ENCODE peak calls at places on chromosome 19, in four cellular contexts. One of them, this sample, is unnamed.

GRCh38 chr19:677201-677600 is 1.0 kb downstream of the FSTL3 start:
- DNase-seq in HepG2: peak; percentile 38
- DNase-seq in HCT116: no peak
- DNase-seq in K562: no peak
- DNase-seq in this sample: no peak

GRCh38 chr19:48844472-48844871 is 8.2 kb upstream of the HSD17B14 start:
- DNase-seq in HepG2: peak; percentile 82
- DNase-seq in HCT116: peak; percentile 67
- DNase-seq in K562: peak; percentile 83
- DNase-seq in this sample: no peak

GRCh38 chr19:16862826-16863405 is 25.9 kb upstream of the F2RL3 start:
- DNase-seq in HepG2: no peak
- DNase-seq in HCT116: no peak
- DNase-seq in K562: no peak
- DNase-seq in this sample: no peak

GRCh38 chr19:39923862-39924261 is 10.6 kb downstream of the FCGBP start:
- DNase-seq in HepG2: no peak
- DNase-seq in HCT116: no peak
- DNase-seq in K562: no peak
- DNase-seq in this sample: no peak

GRCh38 chr19:41595258-41595889 is 19.4 kb downstream of the CEACAM21 start:
- DNase-seq in HepG2: peak; percentile 61
- DNase-seq in HCT116: peak; percentile 74
- DNase-seq in K562: peak; percentile 59
- DNase-seq in this sample: peak; percentile 36

GRCh38 chr19:48696353-48697010 is 711 bp downstream of the FUT2 start:
- DNase-seq in HepG2: no peak
- DNase-seq in HCT116: no peak
- DNase-seq in K562: no peak
- DNase-seq in this sample: no peak

GRCh38 chr19:51531349-51532315 is at the start of gene SIGLEC6:
- DNase-seq in HepG2: no peak
- DNase-seq in HCT116: no peak
- DNase-seq in K562: no peak
- DNase-seq in this sample: no peak

GRCh38 chr19:34319785-34320184 is 45.2 kb upstream of the GPI start:
- DNase-seq in HepG2: no peak
- DNase-seq in HCT116: no peak
- DNase-seq in K562: peak; percentile 39
- DNase-seq in this sample: no peak

GRCh38 chr19:12913871-12914690 is 5.0 kb downstream of the SYCE2 start:
- DNase-seq in HepG2: peak; percentile 49
- DNase-seq in HCT116: no peak
- DNase-seq in K562: no peak
- DNase-seq in this sample: no peak

DNA sequence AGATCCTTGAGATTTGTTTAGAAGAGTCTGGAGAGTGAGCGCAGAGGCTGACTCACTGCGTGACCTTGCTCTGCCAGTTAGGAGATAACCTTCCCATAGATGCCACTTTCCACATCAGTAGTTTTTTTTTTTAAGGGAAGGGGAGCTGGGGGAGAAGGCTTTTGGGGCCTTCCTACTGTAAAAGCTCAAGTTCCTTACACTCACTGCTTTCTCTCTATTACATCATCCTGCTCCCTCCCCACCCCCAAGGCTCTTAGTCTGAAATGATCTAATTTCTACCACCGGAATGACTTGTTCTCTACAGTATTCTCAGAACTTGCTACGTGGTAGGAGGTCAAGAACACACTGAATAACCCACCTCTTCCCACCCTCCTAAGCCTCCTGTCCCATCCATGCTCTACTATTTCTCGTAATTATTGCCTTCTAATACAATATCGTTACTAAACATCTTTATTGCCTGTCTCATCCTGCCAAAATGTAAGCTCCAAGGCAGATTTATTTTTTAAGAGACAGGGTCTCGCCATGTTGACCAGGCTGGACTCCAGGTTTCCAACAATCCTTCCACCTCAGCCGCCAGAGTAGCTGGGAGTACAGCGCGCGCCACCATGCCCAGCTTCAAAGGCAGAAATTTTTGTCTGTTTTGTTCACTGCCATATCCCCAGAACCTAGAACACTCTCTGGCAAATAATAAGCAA is 1.2 kb downstream of the LONP1 start:
- DNase-seq in HepG2: peak; percentile 27
- DNase-seq in HCT116: peak; percentile 50
- DNase-seq in K562: peak; percentile 69
- DNase-seq in this sample: peak; percentile 43
- TF ChIP-seq TCF7L2 in HepG2: no peak
- TF ChIP-seq TCF7L2 in HCT116: no peak
- TF ChIP-seq TCF7L2 in K562: no peak
- TF ChIP-seq TCF7L2 in this sample: no peak

GRCh38 chr19:23851966-23852365 is 62.7 kb upstream of the ZNF726 start:
- DNase-seq in HepG2: no peak
- DNase-seq in HCT116: no peak
- DNase-seq in K562: no peak
- DNase-seq in this sample: no peak
- TF ChIP-seq SIN3A in HepG2: no peak
- TF ChIP-seq SIN3A in HCT116: no peak
- TF ChIP-seq SIN3A in K562: no peak
- TF ChIP-seq SIN3A in this sample: no peak

GRCh38 chr19:3441986-3442329 is 38.4 kb downstream of the SMIM24 start:
- DNase-seq in HepG2: no peak
- DNase-seq in HCT116: no peak
- DNase-seq in K562: no peak
- DNase-seq in this sample: no peak

GRCh38 chr19:3443840-3444694 is 36.3 kb downstream of the SMIM24 start:
- DNase-seq in HepG2: peak; percentile 39
- DNase-seq in HCT116: no peak
- DNase-seq in K562: no peak
- DNase-seq in this sample: no peak

GRCh38 chr19:3441089-3441985 is 39.0 kb downstream of the SMIM24 start:
- DNase-seq in HepG2: no peak
- DNase-seq in HCT116: no peak
- DNase-seq in K562: no peak
- DNase-seq in this sample: no peak

GRCh38 chr19:3442487-3443071 is 37.7 kb downstream of the SMIM24 start:
- DNase-seq in HepG2: no peak
- DNase-seq in HCT116: no peak
- DNase-seq in K562: no peak
- DNase-seq in this sample: no peak

DNA sequence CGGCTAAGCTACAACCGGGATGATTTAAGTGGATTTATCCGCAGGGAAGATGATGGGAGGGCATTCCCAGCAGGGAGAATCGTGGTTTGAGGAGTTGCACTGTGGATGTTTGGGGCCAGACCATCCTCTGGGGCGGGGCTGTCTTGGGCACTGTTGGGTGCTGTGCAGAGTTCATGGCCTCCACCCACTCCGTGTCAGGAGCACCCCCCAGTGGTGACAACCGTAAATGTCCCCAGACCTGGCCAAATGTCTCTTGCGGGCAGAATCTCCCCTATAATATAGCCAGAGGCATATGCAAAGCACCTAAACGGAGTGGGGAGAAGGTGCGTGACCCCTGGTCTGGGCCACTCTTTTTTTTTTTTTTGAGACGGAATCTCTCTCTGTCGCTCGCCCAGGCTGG is 40.2 kb downstream of the SMIM24 start:
- DNase-seq in HepG2: peak; percentile 50
- DNase-seq in HCT116: no peak
- DNase-seq in K562: peak; percentile 73
- DNase-seq in this sample: no peak
- TF ChIP-seq TCF7L2 in HepG2: no peak
- TF ChIP-seq TCF7L2 in HCT116: no peak
- TF ChIP-seq TCF7L2 in K562: no peak
- TF ChIP-seq TCF7L2 in this sample: no peak

DNA sequence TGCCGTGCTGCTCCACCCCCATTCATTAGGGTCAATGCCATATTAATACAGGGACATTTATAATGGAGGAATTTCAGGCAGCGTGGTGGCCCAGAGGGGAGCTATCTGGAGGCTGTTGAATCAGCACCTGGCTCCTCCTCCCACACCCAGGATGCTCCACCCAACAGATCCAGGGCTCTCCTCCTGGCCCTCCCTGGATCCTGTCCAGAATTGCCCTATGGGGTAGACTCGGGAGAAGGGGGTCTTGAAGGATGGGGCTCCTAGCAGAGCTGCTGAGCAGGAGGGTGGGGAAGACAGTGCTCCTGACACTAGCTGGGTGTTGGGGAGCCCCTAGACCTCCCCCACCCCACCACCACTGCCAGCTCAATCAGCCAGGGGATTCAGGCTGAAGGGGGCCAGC is 5.2 kb upstream of the OR10H5 start:
- DNase-seq in HepG2: no peak
- DNase-seq in HCT116: no peak
- DNase-seq in K562: no peak
- DNase-seq in this sample: no peak
- TF ChIP-seq SIN3A in HepG2: no peak
- TF ChIP-seq SIN3A in HCT116: no peak
- TF ChIP-seq SIN3A in K562: no peak
- TF ChIP-seq SIN3A in this sample: no peak

DNA sequence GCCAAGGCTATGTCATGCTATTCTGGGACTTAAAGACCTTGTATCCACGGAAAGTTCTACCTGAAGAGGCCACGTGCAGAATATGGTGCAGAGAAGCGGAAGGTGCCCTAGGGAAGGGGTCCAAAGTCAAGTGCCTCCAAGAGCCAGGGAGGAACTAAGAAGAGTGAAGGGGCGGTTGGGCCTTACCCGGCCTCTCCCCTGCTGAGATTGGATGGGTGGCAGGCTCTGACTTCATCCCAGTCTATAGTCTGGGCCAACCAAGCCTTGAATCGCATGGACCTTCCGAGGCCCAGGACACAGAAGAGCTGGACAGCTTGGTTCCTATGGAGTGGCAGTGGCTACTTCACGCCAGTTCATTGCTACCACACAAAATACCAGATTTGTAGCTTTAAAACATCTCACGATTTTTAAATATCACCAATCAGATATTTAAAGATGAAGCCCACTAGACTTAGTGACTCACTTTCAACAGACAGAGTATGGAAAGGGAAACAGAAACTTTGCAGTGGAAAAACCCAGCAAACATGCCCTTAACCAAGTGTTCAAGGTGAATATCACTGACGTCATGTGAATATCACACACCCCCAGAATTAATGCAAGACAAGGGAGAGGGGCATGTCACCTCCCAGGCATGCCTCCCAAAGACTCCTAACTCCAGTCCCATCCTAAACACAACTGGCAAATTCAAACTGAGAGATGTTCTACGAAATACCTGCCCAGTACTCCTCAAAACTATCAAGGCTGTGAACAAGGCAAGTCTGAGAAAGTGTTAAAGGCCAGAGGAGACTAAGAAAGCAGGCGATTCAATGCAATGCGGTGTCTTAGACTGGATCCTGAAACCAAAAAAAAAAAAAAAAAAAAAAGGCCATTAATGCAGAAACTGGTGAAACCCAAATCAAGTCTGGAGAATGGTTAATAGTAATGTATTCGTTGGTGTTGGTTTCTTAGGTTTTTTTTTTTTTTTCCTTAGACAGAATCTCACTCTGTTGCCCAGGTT is 10.2 kb downstream of the C19orf12 start:
- DNase-seq in HepG2: no peak
- DNase-seq in HCT116: no peak
- DNase-seq in K562: no peak
- DNase-seq in this sample: no peak
- TF ChIP-seq TCF7L2 in HepG2: no peak
- TF ChIP-seq TCF7L2 in HCT116: no peak
- TF ChIP-seq TCF7L2 in K562: no peak
- TF ChIP-seq TCF7L2 in this sample: no peak

GRCh38 chr19:19997656-19998268 is 41.5 kb downstream of the ZNF682 start:
- DNase-seq in HepG2: no peak
- DNase-seq in HCT116: no peak
- DNase-seq in K562: no peak
- DNase-seq in this sample: no peak
- TF ChIP-seq SIN3A in HepG2: no peak
- TF ChIP-seq SIN3A in HCT116: no peak
- TF ChIP-seq SIN3A in K562: no peak
- TF ChIP-seq SIN3A in this sample: no peak

This sample was measured in Panc1.